ENCODE peak calls at places on chromosomes 12 and 14, in four cellular contexts. E is HCT116, O is SK-N-SH, X is K562. N is an unnamed sample.

GRCh38 chr12:94535614-94535932 is 75.9 kb upstream of the CEP83 start:
- DNase-seq in E (no peak), X (no peak), O (no peak), N (peak; percentile 67)

GRCh38 chr12:64714551-64714968 is 44.6 kb downstream of the GNS start:
- DNase-seq in X (no peak), O (no peak), E (no peak), N (no peak)

GRCh38 chr12:130281157-130281799 is 56.4 kb upstream of the PIWIL1 start:
- DNase-seq in X (peak; percentile 65), E (no peak), O (peak; percentile 42), N (no peak)

GRCh38 chr14:91714805-91715204 is 17.1 kb downstream of the CATSPERB start:
- DNase-seq in X (no peak), O (no peak), E (no peak), N (no peak)

GRCh38 chr14:63134801-63135200 is 69.4 kb upstream of the RHOJ start:
- DNase-seq in O (peak; percentile 30), E (no peak), X (peak; percentile 13), N (no peak)

GRCh38 chr12:7081037-7081436 is 11.2 kb downstream of the C1R start:
- DNase-seq in O (no peak), X (no peak), E (no peak), N (no peak)

GRCh38 chr14:98705826-98706225 is 566.2 kb downstream of the BCL11B start:
- DNase-seq in E (no peak), X (no peak), O (no peak), N (no peak)

GRCh38 chr12:131754184-131754583 is 43.3 kb downstream of the SFSWAP start:
- DNase-seq in X (no peak), E (no peak), O (no peak), N (no peak)

GRCh38 chr14:60014402-60014801 is 77.3 kb upstream of the PCNX4 start:
- DNase-seq in O (no peak), E (no peak), X (no peak), N (no peak)

GRCh38 chr12:95201056-95201670 is 16.1 kb downstream of the FGD6 start:
- DNase-seq in E (no peak), O (no peak), X (no peak), N (no peak)

GRCh38 chr12:113083863-113084430 is 27.4 kb downstream of the DTX1 start:
- DNase-seq in E (no peak), O (no peak), X (no peak), N (no peak)

GRCh38 chr14:61120576-61120975 is 139.5 kb downstream of the SLC38A6 start:
- DNase-seq in O (no peak), X (no peak), E (no peak), N (no peak)

GRCh38 chr12:59396519-59396918 is 199.3 kb upstream of the SLC16A7 start:
- DNase-seq in O (no peak), X (no peak), E (no peak), N (no peak)

GRCh38 chr14:92637228-92637627 is 111.2 kb downstream of the LGMN start:
- DNase-seq in E (no peak), O (no peak), X (no peak), N (no peak)

GRCh38 chr12:94832780-94833760 is 170.4 kb downstream of the NDUFA12 start:
- DNase-seq in X (no peak), E (no peak), O (no peak), N (no peak)

GRCh38 chr12:50542448-50542847 is 37.7 kb downstream of the DIP2B start:
- DNase-seq in X (no peak), O (no peak), E (peak; percentile 77), N (no peak)

GRCh38 chr12:12612403-12612802 is 727 bp downstream of the CREBL2 start:
- DNase-seq in X (no peak), E (no peak), O (peak; percentile 60), N (peak; percentile 82)

GRCh38 chr14:100325231-100325632 is 2.1 kb downstream of the SLC25A47 start:
- DNase-seq in X (no peak), E (no peak), O (no peak), N (no peak)

GRCh38 chr12:1719139-1719538 is 28.3 kb downstream of the ADIPOR2 start:
- DNase-seq in X (no peak), O (no peak), E (no peak), N (no peak)

GRCh38 chr12:116046039-116046438 is 231.5 kb downstream of the MED13L start:
- DNase-seq in O (no peak), E (no peak), X (no peak), N (no peak)

GRCh38 chr12:41433460-41433859 is 245.3 kb downstream of the PDZRN4 start:
- DNase-seq in E (no peak), O (no peak), X (no peak), N (no peak)

GRCh38 chr12:1424674-1425395 is 169.5 kb downstream of the FBXL14 start:
- DNase-seq in E (no peak), O (no peak), X (no peak), N (no peak)

GRCh38 chr14:73014105-73014504 is 12.8 kb downstream of the ZFYVE1 start:
- DNase-seq in E (no peak), O (no peak), X (no peak), N (no peak)

GRCh38 chr12:3704512-3705348 is 48.2 kb downstream of the CRACR2A start:
- DNase-seq in X (no peak), E (no peak), O (no peak), N (no peak)

GRCh38 chr12:119071638-119072231 is 90.4 kb downstream of the SRRM4 start:
- DNase-seq in E (no peak), O (peak; percentile 27), X (no peak), N (no peak)

GRCh38 chr12:124842073-124842749 is 21.5 kb downstream of the SCARB1 start:
- DNase-seq in O (peak; percentile 91), E (no peak), X (no peak), N (no peak)

GRCh38 chr12:116630762-116631161 is 71.6 kb downstream of the MAP1LC3B2 start:
- DNase-seq in O (no peak), X (no peak), E (no peak), N (no peak)

GRCh38 chr14:72826039-72826438 is 67.9 kb downstream of the DPF3 start:
- DNase-seq in X (peak; percentile 29), E (no peak), O (no peak), N (no peak)

GRCh38 chr14:24329736-24330135 is 5.1 kb downstream of the ADCY4 start:
- DNase-seq in X (no peak), E (no peak), O (no peak), N (no peak)

GRCh38 chr12:74624206-74624605 is 86.6 kb downstream of the ATXN7L3B start:
- DNase-seq in O (no peak), X (no peak), E (no peak), N (no peak)

GRCh38 chr14:92493024-92493423 is 20.6 kb upstream of the RIN3 start:
- DNase-seq in X (no peak), E (no peak), O (no peak), N (no peak)

GRCh38 chr12:101287357-101287756 is 7.5 kb downstream of the UTP20 start:
- DNase-seq in O (no peak), E (no peak), X (no peak), N (no peak)

GRCh38 chr14:100581228-100582145 is 5.7 kb downstream of the BEGAIN start:
- DNase-seq in O (peak; percentile 72), E (no peak), X (no peak), N (no peak)

GRCh38 chr14:64782196-64782595 is 78.0 kb downstream of the PLEKHG3 start:
- DNase-seq in X (no peak), E (no peak), O (no peak), N (no peak)

GRCh38 chr12:18361431-18361830 is 100.1 kb downstream of the PIK3C2G start:
- DNase-seq in E (no peak), O (no peak), X (no peak), N (no peak)

GRCh38 chr14:83566567-83566966 is 1963.4 kb upstream of the FLRT2 start:
- DNase-seq in E (no peak), O (no peak), X (no peak), N (no peak)

DNA sequence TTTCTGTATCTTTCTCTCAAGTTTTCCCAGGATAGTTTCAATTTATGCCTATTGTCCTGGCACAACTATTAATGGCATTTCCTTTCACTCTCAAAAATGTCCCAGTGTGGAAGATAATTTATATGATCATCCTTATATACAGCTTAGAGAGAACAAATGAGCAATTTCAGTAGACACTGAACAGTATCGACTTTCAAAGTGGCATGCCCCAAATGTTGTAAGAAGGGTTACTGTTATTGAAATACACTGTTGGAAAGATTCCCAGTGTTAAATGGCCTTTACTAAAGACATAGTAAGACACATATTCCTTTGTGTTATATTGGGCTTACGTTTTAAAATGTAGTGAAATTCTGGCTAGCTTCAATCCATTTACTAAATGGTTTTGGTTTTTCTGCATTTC is 202.3 kb upstream of the CDKN3 start:
- DNase-seq in X (no peak), O (no peak), E (no peak), N (no peak)
- TF ChIP-seq ELF1 in X (no peak), O (no peak), E (no peak), N (no peak)

GRCh38 chr12:52074006-52074405 is 4.2 kb downstream of the ATG101 start:
- DNase-seq in X (no peak), O (no peak), E (no peak), N (no peak)

GRCh38 chr12:52073531-52073950 is 3.8 kb downstream of the ATG101 start:
- DNase-seq in O (no peak), E (no peak), X (no peak), N (no peak)

GRCh38 chr12:52076811-52077210 is 2.7 kb upstream of the SMIM41 start:
- DNase-seq in E (no peak), O (no peak), X (no peak), N (no peak)

GRCh38 chr12:52074656-52075408 is 4.7 kb upstream of the SMIM41 start:
- DNase-seq in O (no peak), E (no peak), X (no peak), N (no peak)

DNA sequence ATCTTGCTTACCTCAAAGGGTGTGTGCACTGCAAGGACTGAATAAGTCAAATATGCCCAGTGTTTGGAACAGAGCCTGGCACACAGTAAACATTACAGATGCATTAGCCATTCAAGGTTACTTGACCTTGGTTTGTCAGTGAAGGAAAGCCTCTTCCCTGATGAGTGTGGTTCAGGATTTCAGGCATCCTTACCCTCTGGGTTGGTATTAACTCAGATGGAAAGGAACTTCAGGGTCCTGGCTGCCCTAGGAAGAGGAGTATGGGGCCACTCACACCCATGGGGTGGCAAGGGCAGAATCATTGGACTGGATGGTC is 4.1 kb upstream of the SMIM41 start:
- DNase-seq in X (no peak), E (no peak), O (no peak), N (no peak)
- TF ChIP-seq ELF1 in X (no peak), E (no peak), O (no peak), N (no peak)

GRCh38 chr12:89087149-89087834 is 265.0 kb downstream of the DUSP6 start:
- DNase-seq in X (no peak), O (no peak), E (no peak), N (no peak)
- TF ChIP-seq ELF1 in X (no peak), O (no peak), E (no peak), N (no peak)

DNA sequence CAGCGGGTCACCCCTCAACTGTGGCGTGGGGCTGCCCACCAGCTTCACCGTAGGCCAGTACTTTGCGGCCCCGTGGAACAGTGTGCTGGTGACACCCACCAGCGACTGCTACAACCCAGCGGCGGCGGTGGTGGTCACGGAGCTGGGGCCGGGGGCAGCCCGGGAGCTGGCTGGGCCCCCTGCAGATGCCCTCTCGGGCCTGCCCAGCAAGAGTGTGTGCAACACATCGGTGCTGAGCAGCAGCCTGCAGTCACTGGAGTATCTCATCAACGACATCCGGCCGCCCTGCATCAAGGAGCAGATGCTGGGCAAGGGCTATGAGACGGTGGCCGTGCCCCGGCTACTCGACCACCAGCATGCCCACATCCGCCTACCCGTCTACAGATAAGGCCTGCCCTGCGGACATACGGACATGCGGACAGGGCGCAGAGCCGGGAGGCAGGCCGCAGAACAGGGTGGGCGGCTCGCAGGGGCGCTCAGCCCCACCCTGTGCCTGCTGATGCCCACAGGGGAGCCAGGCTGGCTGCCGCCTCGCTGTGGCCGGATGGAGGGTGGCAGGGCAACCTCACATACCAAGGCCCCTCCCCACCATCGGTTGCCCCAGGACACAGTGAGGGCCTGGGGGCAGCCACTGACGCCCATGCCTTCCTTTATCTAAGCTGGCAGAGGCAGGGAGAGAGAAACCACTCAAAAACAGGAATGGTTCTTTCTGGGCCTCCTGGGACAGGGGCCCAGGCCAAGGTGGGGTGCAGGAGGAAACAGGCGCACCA is 55.5 kb downstream of the FAM222A start:
- DNase-seq in X (no peak), O (peak; percentile 58), E (no peak), N (no peak)
- TF ChIP-seq ELF1 in X (no peak), O (no peak), E (no peak), N (no peak)

N was measured in HepG2.